ENCODE peak calls at places on chromosomes 11 and 22, in ten cellular contexts. J is neural progenitor cell, O is GM23338, P is pancreas, S is cardiac muscle cell, Y is GM12878, M is Panc1, R is cardiac fibroblast, D is foreskin fibroblast, Z is mammary epithelial cell. V is an unnamed sample.

GRCh38 chr11:83918471-83918870 is 632.3 kb upstream of the CCDC90B start:
- DNase-seq in S (no peak), O (no peak), P (no peak), R (no peak), Y (no peak), J (no peak), D (no peak), M (no peak), Z (no peak), V (no peak)

GRCh38 chr11:7596975-7597391 is 76.3 kb downstream of the CYB5R2 start:
- DNase-seq in Y (no peak), S (no peak), J (no peak), D (no peak), P (no peak), Z (peak), M (no peak), R (no peak), O (no peak), V (no peak)

GRCh38 chr11:19398273-19398672 is 157.5 kb upstream of the E2F8 start:
- DNase-seq in Z (no peak), J (no peak), R (no peak), Y (no peak), D (peak), O (no peak), P (no peak), S (no peak), M (no peak), V (no peak)

GRCh38 chr22:39292002-39292401 is 27.4 kb downstream of the RPL3 start:
- DNase-seq in P (no peak), S (no peak), O (no peak), Z (no peak), M (no peak), J (no peak), D (no peak), Y (no peak), R (no peak), V (no peak)

GRCh38 chr22:37121887-37122591 is 12.5 kb upstream of the TMPRSS6 start:
- DNase-seq in P (no peak), Y (peak), D (peak), R (peak), Z (peak), S (no peak), O (peak), J (no peak), M (no peak), V (no peak)

GRCh38 chr11:34654491-34655334 is 33.8 kb downstream of the EHF start:
- DNase-seq in M (peak), D (peak), Y (no peak), S (no peak), R (peak), O (peak), J (no peak), P (peak), Z (peak), V (peak)

GRCh38 chr11:31445621-31446020 is 63.8 kb downstream of the IMMP1L start:
- DNase-seq in Y (no peak), O (no peak), J (no peak), D (no peak), Z (no peak), R (no peak), M (no peak), S (no peak), P (no peak), V (no peak)

GRCh38 chr11:13388741-13389140 is 74.3 kb downstream of the BTBD10 start:
- DNase-seq in J (no peak), M (no peak), O (no peak), Y (no peak), P (no peak), Z (no peak), R (no peak), D (no peak), S (no peak), V (no peak)

GRCh38 chr11:12767022-12767421 is 92.8 kb downstream of the TEAD1 start:
- DNase-seq in D (peak), O (no peak), P (no peak), R (no peak), J (no peak), M (no peak), S (no peak), Z (no peak), Y (no peak), V (no peak)

GRCh38 chr11:71078482-71078881 is 173.9 kb downstream of the SHANK2 start:
- DNase-seq in O (peak), J (no peak), Z (peak), D (peak), Y (no peak), P (no peak), S (no peak), R (peak), M (no peak), V (no peak)

GRCh38 chr11:2825886-2826678 is 59.5 kb downstream of the CDKN1C start:
- DNase-seq in S (no peak), M (no peak), O (no peak), R (peak), Z (peak), P (peak), Y (no peak), J (peak), D (peak), V (peak)
- TF ChIP-seq CTCF in S (no peak), M (no peak), O (no peak), R (no peak), Z (no peak), P (no peak), Y (no peak), J (no peak), D (no peak), V (no peak)

GRCh38 chr22:25741692-25742626 is at the start of gene MYO18B:
- DNase-seq in R (peak), D (no peak), Z (no peak), Y (no peak), J (no peak), S (peak), M (no peak), P (no peak), O (no peak), V (no peak)

GRCh38 chr22:25746012-25746373 is 4.0 kb downstream of the MYO18B start:
- DNase-seq in O (no peak), R (peak), S (no peak), D (peak), J (no peak), M (no peak), Z (peak), Y (no peak), P (no peak), V (peak)

GRCh38 chr22:25744694-25745093 is 2.7 kb downstream of the MYO18B start:
- DNase-seq in M (no peak), O (no peak), Y (no peak), J (no peak), S (no peak), R (no peak), D (no peak), Z (no peak), P (no peak), V (no peak)

GRCh38 chr22:25745341-25746011 is 3.5 kb downstream of the MYO18B start:
- DNase-seq in Y (no peak), P (no peak), R (peak), D (peak), M (no peak), J (no peak), S (no peak), Z (peak), O (no peak), V (peak)

GRCh38 chr22:25742918-25743708 is 1.1 kb downstream of the MYO18B start:
- DNase-seq in J (no peak), Y (no peak), M (no peak), S (no peak), P (no peak), Z (no peak), D (no peak), R (no peak), O (no peak), V (no peak)
- H3K4me3 ChIP-seq in J (no peak), Y (no peak), M (no peak), S (peak), P (no peak), Z (no peak), D (no peak), R (no peak), O (no peak), V (no peak)

GRCh38 chr11:394858-395655 is 1.0 kb downstream of the PKP3 start:
- DNase-seq in Z (no peak), O (no peak), S (no peak), P (no peak), J (no peak), D (no peak), Y (no peak), M (no peak), R (no peak), V (no peak)
- TF ChIP-seq CTCF in Z (no peak), O (no peak), S (no peak), P (no peak), J (no peak), D (no peak), Y (no peak), M (no peak), R (no peak), V (no peak)

GRCh38 chr22:26516503-26516902 is 4.2 kb upstream of the TFIP11 start:
- DNase-seq in J (no peak), M (no peak), Z (no peak), S (no peak), P (no peak), Y (no peak), D (no peak), O (no peak), R (no peak), V (no peak)

GRCh38 chr22:26514419-26515161 is 2.3 kb upstream of the TFIP11 start:
- DNase-seq in Y (no peak), P (no peak), J (no peak), Z (no peak), S (no peak), D (no peak), M (no peak), R (no peak), O (no peak), V (no peak)

GRCh38 chr22:26512149-26512793 is at the start of gene TFIP11:
- DNase-seq in D (peak), S (peak), J (peak), O (peak), Y (peak), M (peak), P (peak), R (peak), Z (peak), V (peak)

GRCh38 chr22:26515938-26516337 is 3.7 kb upstream of the TFIP11 start:
- DNase-seq in D (no peak), S (no peak), Z (no peak), O (no peak), Y (no peak), R (no peak), P (no peak), M (no peak), J (no peak), V (no peak)

GRCh38 chr22:26513852-26514251 is 1.6 kb upstream of the TFIP11 start:
- DNase-seq in P (no peak), O (no peak), J (no peak), Z (no peak), Y (no peak), D (peak), M (no peak), R (no peak), S (no peak), V (no peak)
- H3K4me3 ChIP-seq in P (no peak), O (no peak), J (peak), Z (no peak), Y (peak), D (peak), M (no peak), R (no peak), S (no peak), V (no peak)

GRCh38 chr22:44669725-44670027 is 32.3 kb upstream of the PRR5 start:
- DNase-seq in P (no peak), J (peak), Y (no peak), M (no peak), S (peak), Z (no peak), D (peak), R (no peak), O (peak), V (no peak)
- TF ChIP-seq CTCF in P (no peak), J (peak), Y (peak), M (peak), S (peak), Z (no peak), D (peak), R (peak), O (peak), V (peak)

GRCh38 chr11:95005642-95006041 is 19.4 kb upstream of the KDM4E start:
- DNase-seq in J (no peak), D (no peak), M (no peak), Z (no peak), Y (no peak), O (no peak), R (no peak), P (no peak), S (no peak), V (no peak)
- H3K4me3 ChIP-seq in J (no peak), D (no peak), M (no peak), Z (no peak), Y (no peak), O (no peak), R (no peak), P (no peak), S (no peak), V (no peak)

GRCh38 chr11:119195680-119196079 is 10.4 kb downstream of the NHERF4 start:
- DNase-seq in Z (peak), D (peak), Y (no peak), O (peak), S (peak), P (no peak), M (no peak), R (peak), J (peak), V (no peak)
- TF ChIP-seq CTCF in Z (no peak), D (no peak), Y (no peak), O (no peak), S (no peak), P (no peak), M (no peak), R (no peak), J (no peak), V (no peak)

GRCh38 chr22:42299586-42300285 is 29.3 kb upstream of the TCF20 start:
- DNase-seq in J (peak), Y (no peak), P (peak), M (no peak), O (peak), D (no peak), S (peak), R (no peak), Z (no peak), V (no peak)
- H3K4me3 ChIP-seq in J (peak), Y (peak), P (no peak), M (no peak), O (peak), D (no peak), S (no peak), R (no peak), Z (no peak), V (no peak)

DNA sequence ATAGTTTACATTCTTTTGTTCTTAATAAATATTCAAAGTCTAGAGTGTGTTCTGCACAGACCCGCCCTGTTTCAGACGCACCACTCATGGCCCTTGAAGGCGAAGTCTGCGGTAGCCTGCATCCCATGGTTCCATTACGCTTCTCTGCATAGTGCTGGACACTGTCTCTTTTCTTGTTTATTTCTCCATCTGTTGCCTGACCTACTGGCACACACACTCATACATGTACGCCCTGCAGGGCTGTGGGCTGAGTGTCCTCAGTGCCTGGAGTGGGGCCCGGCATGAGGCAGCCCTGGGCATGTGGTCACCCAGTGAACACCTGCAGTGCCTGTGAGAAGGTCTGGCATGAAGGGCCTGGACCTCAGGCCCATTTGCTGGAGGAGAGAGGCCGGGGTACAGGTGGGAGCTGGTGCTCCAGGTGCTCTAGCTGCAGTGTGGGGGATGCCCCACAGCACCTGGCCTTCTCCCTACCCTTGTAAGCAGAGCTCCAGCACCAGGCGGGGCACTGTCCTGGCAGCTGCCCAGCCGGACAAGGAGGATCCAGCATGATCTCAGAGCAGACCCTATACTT is 404.1 kb downstream of the TBC1D22A start:
- DNase-seq in R (no peak), O (no peak), S (no peak), Z (no peak), P (no peak), J (no peak), M (no peak), D (no peak), Y (no peak), V (no peak)
- TF ChIP-seq CTCF in R (no peak), O (no peak), S (no peak), Z (no peak), P (no peak), J (no peak), M (no peak), D (no peak), Y (no peak), V (no peak)

GRCh38 chr11:67376022-67376386 is 2.6 kb upstream of the CLCF1 start:
- DNase-seq in Z (no peak), D (no peak), P (no peak), O (no peak), Y (no peak), S (no peak), R (no peak), J (no peak), M (no peak), V (no peak)

GRCh38 chr11:67373916-67374570 is 645 bp upstream of the CLCF1 start:
- DNase-seq in D (peak), S (peak), J (peak), M (peak), Y (no peak), R (peak), O (peak), Z (peak), P (peak), V (peak)

GRCh38 chr11:67376421-67376820 is 3.0 kb upstream of the CLCF1 start:
- DNase-seq in D (no peak), O (peak), Z (no peak), S (no peak), P (no peak), M (no peak), Y (no peak), J (peak), R (no peak), V (no peak)

GRCh38 chr11:67374571-67375276 is 1.3 kb upstream of the CLCF1 start:
- DNase-seq in J (no peak), D (peak), O (no peak), Y (no peak), M (no peak), P (no peak), R (no peak), Z (peak), S (no peak), V (no peak)

DNA sequence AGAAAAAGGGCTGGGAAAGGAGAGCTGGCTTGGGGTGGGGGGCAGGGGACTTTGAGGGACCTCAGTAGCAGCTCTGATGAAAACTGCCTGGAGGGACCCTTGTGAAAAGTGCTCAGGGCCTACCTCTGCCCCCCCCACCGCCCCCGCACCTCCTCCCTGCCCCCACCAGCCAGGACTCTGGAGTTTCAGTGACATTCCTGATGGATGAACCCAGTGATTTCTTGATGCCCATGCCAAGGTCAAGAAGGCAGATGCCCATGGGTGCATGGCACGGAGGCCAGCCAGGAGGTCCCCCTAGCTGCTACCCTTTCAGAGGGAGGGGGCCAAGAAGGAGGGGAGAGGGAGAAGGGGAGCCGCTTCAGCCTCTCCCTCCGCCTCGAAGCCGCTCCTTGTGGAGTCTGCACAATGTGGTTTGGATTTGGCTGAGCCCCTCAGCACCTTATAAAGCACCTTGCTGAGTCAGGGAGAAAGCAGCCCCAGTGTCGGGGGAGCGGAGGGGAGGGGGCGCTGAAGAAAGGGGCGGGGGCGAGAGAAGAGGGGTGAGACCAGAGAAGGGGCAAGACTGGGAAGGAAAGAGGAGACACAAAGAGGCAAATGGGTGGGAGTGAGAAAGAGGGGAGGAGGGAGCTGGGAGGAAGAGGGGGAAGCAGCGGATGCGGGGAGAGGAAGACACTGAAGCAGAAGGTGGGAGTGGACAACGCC is 2.1 kb upstream of the CLCF1 start:
- DNase-seq in M (no peak), J (peak), Z (no peak), S (no peak), O (peak), D (peak), R (no peak), P (no peak), Y (no peak), V (no peak)
- H3K4me3 ChIP-seq in M (no peak), J (peak), Z (no peak), S (no peak), O (peak), D (no peak), R (no peak), P (no peak), Y (no peak), V (no peak)